ENCODE peak calls at places on chromosomes 5 and 9, in six cellular contexts. K is RWPE1, C is endothelial cell, M is right lobe of liver, Z is left ventricle myocardium inferior, V is mucosa of descending colon. H is an unnamed sample.
A peak's percentile ranks its signal among the peaks of the same experiment; 100 is the strongest.

GRCh38 chr5:81898403-81898802 is 73.4 kb upstream of the ATG10 start:
- DNase-seq in V (no peak), M (no peak), Z (no peak), K (no peak), C (no peak), H (no peak)

GRCh38 chr5:73122875-73123810 is 2.8 kb downstream of the TMEM171 start:
- DNase-seq in M (no peak), Z (no peak), C (no peak), K (peak; percentile 34), V (no peak), H (no peak)

GRCh38 chr9:92659601-92660000 is 10.3 kb downstream of the IPPK start:
- DNase-seq in M (no peak), Z (no peak), V (no peak), K (no peak), C (no peak), H (no peak)

GRCh38 chr5:17203329-17204132 is 13.9 kb upstream of the BASP1 start:
- DNase-seq in C (peak; percentile 14), K (peak; percentile 73), M (no peak), Z (no peak), V (no peak), H (no peak)

GRCh38 chr9:136197372-136197875 is 7.5 kb downstream of the LHX3 start:
- DNase-seq in C (no peak), K (no peak), V (no peak), M (no peak), Z (no peak), H (no peak)

GRCh38 chr9:5799314-5799713 is 33.6 kb downstream of the ERMP1 start:
- DNase-seq in C (no peak), Z (no peak), V (no peak), K (peak; percentile 7), M (no peak), H (peak; percentile 21)

GRCh38 chr5:88833371-88834107 is 49.4 kb downstream of the MEF2C start:
- DNase-seq in M (no peak), K (no peak), V (no peak), C (no peak), Z (peak; percentile 36), H (no peak)

GRCh38 chr9:114196117-114196516 is 40.8 kb downstream of the COL27A1 start:
- DNase-seq in K (no peak), Z (no peak), V (no peak), M (no peak), C (no peak), H (no peak)

GRCh38 chr9:4739587-4740372 is 1.2 kb downstream of the AK3 start:
- DNase-seq in C (no peak), K (no peak), Z (no peak), M (peak; percentile 64), V (peak; percentile 73), H (no peak)

GRCh38 chr5:155735388-155735787 is 591.6 kb upstream of the SGCD start:
- DNase-seq in V (no peak), M (no peak), C (no peak), Z (peak; percentile 77), K (no peak), H (no peak)

GRCh38 chr5:10555134-10555733 is 8.6 kb upstream of the ANKRD33B start:
- DNase-seq in K (peak; percentile 73), Z (no peak), V (no peak), M (no peak), C (no peak), H (peak; percentile 72)

GRCh38 chr9:132141948-132142594 is 19.8 kb upstream of the NTNG2 start:
- DNase-seq in M (no peak), K (peak; percentile 86), V (no peak), C (no peak), Z (no peak), H (no peak)

GRCh38 chr5:457195-457961 is 14.4 kb downstream of the EXOC3 start:
- DNase-seq in C (no peak), M (peak; percentile 36), Z (no peak), K (no peak), V (no peak), H (no peak)

GRCh38 chr9:98811051-98811650 is 3.7 kb downstream of the GALNT12 start:
- DNase-seq in M (no peak), K (peak; percentile 73), C (no peak), Z (no peak), V (no peak), H (no peak)

GRCh38 chr5:160039810-160040470 is 31.0 kb downstream of the TTC1 start:
- DNase-seq in Z (no peak), V (no peak), C (no peak), M (no peak), K (no peak), H (no peak)

GRCh38 chr5:58490397-58491072 is 700 bp upstream of the GAPT start:
- DNase-seq in V (no peak), K (no peak), C (no peak), M (no peak), Z (no peak), H (no peak)

GRCh38 chr5:35213608-35214007 is 16.7 kb downstream of the PRLR start:
- DNase-seq in C (no peak), K (no peak), V (no peak), Z (no peak), M (no peak), H (no peak)
- TF ChIP-seq CTCF in C (no peak), K (no peak), V (no peak), Z (no peak), M (no peak), H (no peak)

GRCh38 chr5:56116599-56117131 is 116.5 kb downstream of the ANKRD55 start:
- DNase-seq in K (no peak), V (no peak), C (no peak), Z (no peak), M (peak; percentile 63), H (no peak)
- TF ChIP-seq CTCF in K (no peak), V (no peak), C (no peak), Z (no peak), M (no peak), H (no peak)

DNA sequence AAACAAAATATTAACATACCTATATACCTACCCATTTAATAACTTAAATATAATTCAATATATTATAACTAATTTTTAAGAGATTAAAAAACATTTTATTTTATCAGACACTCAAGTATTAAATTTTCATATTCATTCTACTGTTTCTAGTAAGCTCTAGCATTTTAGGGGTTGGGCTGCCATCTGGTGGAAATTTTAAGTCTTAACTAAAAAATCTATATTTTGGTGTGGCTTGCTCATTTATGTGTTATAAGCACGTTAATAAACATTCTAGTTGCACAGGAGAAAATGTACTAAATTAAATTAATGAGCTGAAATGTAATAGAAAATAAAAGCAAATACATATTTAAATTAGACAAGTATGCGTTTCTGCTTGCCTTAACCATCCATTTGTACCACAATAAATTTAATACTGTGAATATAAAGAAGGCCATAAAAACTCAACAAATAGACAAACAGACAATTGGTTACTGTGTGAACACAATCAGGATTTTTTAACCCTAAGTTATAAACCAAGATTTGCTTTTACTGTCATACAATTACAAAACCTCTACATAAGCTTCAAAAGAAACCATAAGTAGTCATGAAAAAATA is 1728.3 kb upstream of the CDH9 start:
- DNase-seq in K (peak; percentile 25), Z (no peak), M (no peak), V (no peak), C (peak; percentile 25), H (peak; percentile 61)
- TF ChIP-seq CTCF in K (peak; percentile 55), Z (no peak), M (peak; percentile 45), V (no peak), C (peak; percentile 62), H (peak; percentile 55)

DNA sequence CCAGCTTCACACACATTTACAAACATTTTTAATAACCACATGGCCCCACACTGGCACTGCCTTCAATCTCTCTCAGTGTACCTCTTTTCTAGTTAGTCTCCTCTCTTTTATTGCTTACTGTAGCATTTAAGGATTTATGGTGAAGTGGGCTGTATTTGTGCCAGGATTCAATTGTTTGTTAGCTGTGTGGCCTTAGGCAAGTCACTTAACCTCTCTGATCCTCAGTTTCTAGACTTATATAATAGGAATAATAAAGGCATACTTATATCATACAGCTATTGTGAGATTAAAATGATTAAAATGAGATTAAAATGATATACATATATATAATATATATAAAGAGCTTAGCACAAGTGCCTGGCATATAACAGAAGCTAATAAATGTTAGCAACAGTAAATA is 6.4 kb downstream of the SH3RF2 start:
- DNase-seq in C (no peak), M (no peak), K (no peak), Z (no peak), V (no peak), H (no peak)
- TF ChIP-seq CTCF in C (no peak), M (no peak), K (no peak), Z (no peak), V (no peak), H (no peak)

GRCh38 chr9:95124582-95125359 is 192.7 kb downstream of the FANCC start:
- DNase-seq in K (no peak), V (no peak), Z (no peak), C (peak; percentile 26), M (no peak), H (peak; percentile 63)
- TF ChIP-seq CTCF in K (no peak), V (no peak), Z (peak; percentile 43), C (no peak), M (no peak), H (peak; percentile 81)

GRCh38 chr5:173204185-173204979 is 30.6 kb downstream of the NKX2-5 start:
- DNase-seq in Z (no peak), V (no peak), M (no peak), K (no peak), C (no peak), H (no peak)
- TF ChIP-seq CTCF in Z (peak; percentile 59), V (peak; percentile 19), M (peak; percentile 63), K (peak; percentile 82), C (peak; percentile 62), H (peak; percentile 48)

DNA sequence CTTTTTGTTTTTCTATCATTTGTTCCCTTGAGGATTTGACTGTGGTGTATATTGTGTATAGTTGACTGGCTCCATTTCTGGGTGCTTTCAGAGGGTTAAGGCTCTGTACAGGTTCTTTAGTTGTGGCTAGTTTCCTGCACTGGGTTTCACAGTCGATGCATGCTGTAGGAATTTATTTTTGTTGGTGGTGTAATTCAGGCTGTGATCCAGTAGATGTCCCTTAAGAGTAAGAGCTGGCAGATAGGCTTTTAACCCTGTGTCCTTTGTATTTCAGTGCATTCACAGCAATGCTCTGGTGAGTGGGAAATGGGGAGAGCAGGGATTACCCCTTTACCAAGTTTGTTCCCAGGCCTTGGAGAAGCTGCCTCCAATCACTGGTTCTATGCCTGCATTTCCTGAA is 112.9 kb downstream of the SPATA31D1 start:
- DNase-seq in Z (no peak), K (no peak), M (no peak), C (no peak), V (no peak), H (no peak)
- TF ChIP-seq CTCF in Z (no peak), K (no peak), M (no peak), C (no peak), V (no peak), H (peak; percentile 61)

H was measured in BE2C.